ENCODE peak calls at places on chromosomes 16 and 17, in nine cellular contexts. A is left lung; E is activated naive CD4-positive, alpha-beta T cell treated with Interleukin-2 at 50 U/mL for 16 hours; B is mucosa of descending colon; G is Calu3; R is substantia nigra; X is NCI-H2107; C is Kasumi-1; O is NCI-H1436. W is an unnamed sample.

GRCh38 chr17:48542956-48543853 is 1.7 kb downstream of the HOXB2 start:
- DNase-seq in A (no peak), E (peak), B (peak), G (peak), R (no peak), X (no peak), C (no peak), O (no peak), W (peak)

GRCh38 chr16:89697161-89697615 is 4.3 kb downstream of the SPATA2L start:
- DNase-seq in A (no peak), E (no peak), B (peak), G (no peak), R (no peak), X (peak), C (no peak), O (no peak), W (peak)

GRCh38 chr17:28471531-28472342 is 1.7 kb upstream of the SLC13A2 start:
- DNase-seq in A (no peak), E (no peak), B (no peak), G (no peak), R (no peak), X (no peak), C (no peak), O (no peak), W (no peak)

GRCh38 chr17:76805319-76805718 is 62.9 kb upstream of the MGAT5B start:
- DNase-seq in A (no peak), E (no peak), B (no peak), G (no peak), R (no peak), X (no peak), C (no peak), O (no peak), W (no peak)

GRCh38 chr16:23516366-23517137 is 6.3 kb upstream of the GGA2 start:
- DNase-seq in A (no peak), E (no peak), B (no peak), G (no peak), R (no peak), X (no peak), C (peak), O (no peak), W (no peak)

GRCh38 chr17:15341385-15341849 is at the start of gene TEKT3:
- DNase-seq in A (peak), E (no peak), B (peak), G (peak), R (peak), X (no peak), C (no peak), O (no peak), W (peak)

GRCh38 chr17:75288784-75289121 is 480 bp downstream of the SLC25A19 start:
- DNase-seq in A (peak), E (no peak), B (peak), G (peak), R (no peak), X (peak), C (peak), O (peak), W (no peak)

GRCh38 chr16:79347176-79347715 is 253.3 kb downstream of the MAF start:
- DNase-seq in A (no peak), E (no peak), B (no peak), G (no peak), R (no peak), X (no peak), C (no peak), O (no peak), W (no peak)

GRCh38 chr16:67161595-67162058 is 1.9 kb downstream of the FBXL8 start:
- DNase-seq in A (no peak), E (no peak), B (peak), G (no peak), R (no peak), X (no peak), C (no peak), O (no peak), W (peak)

GRCh38 chr17:48791128-48792032 is 25.6 kb downstream of the TTLL6 start:
- DNase-seq in A (peak), E (peak), B (peak), G (peak), R (no peak), X (peak), C (peak), O (peak), W (peak)